ENCODE peak calls at places on chromosomes 4 and X, in eight cellular contexts. E, C, B, A, Y, U, G and K are unnamed samples.

GRCh38 chr4:139028191-139028661 is 12.6 kb downstream of the NOCT start:
- DNase-seq in E (no peak), C (no peak), B (no peak), A (no peak), Y (no peak), U (no peak), G (no peak), K (no peak)

GRCh38 chr4:53923921-53924320 is 140.5 kb downstream of the CHIC2 start:
- DNase-seq in E (no peak), C (no peak), B (no peak), A (no peak), Y (no peak), U (no peak), G (no peak), K (no peak)

GRCh38 chr4:15239866-15240265 is 188.0 kb upstream of the C1QTNF7 start:
- DNase-seq in E (no peak), C (no peak), B (no peak), A (no peak), Y (no peak), U (no peak), G (no peak), K (no peak)

GRCh38 chrX:136856050-136856449 is 24.5 kb downstream of the RBMX start:
- DNase-seq in E (no peak), C (no peak), B (no peak), A (no peak), Y (no peak), U (no peak), G (no peak), K (no peak)

GRCh38 chr4:55004831-55005230 is 120.6 kb downstream of the KDR start:
- DNase-seq in E (no peak), C (no peak), B (no peak), A (peak; percentile 57), Y (no peak), U (no peak), G (no peak), K (no peak)

GRCh38 chr4:130563185-130563890 is 1467.4 kb downstream of the C4orf33 start:
- DNase-seq in E (peak; percentile 24), C (no peak), B (no peak), A (peak; percentile 67), Y (no peak), U (no peak), G (no peak), K (no peak)

GRCh38 chr4:141702472-141703182 is 66.2 kb downstream of the IL15 start:
- DNase-seq in E (no peak), C (no peak), B (no peak), A (no peak), Y (no peak), U (no peak), G (no peak), K (no peak)

GRCh38 chr4:169724251-169724650 is 33.5 kb downstream of the HPF1 start:
- DNase-seq in E (no peak), C (no peak), B (no peak), A (no peak), Y (no peak), U (no peak), G (no peak), K (no peak)

GRCh38 chr4:152719856-152720556 is 40.2 kb upstream of the TMEM154 start:
- DNase-seq in E (no peak), C (no peak), B (no peak), A (no peak), Y (no peak), U (no peak), G (no peak), K (no peak)

GRCh38 chr4:52263612-52264011 is 212.5 kb downstream of the SPATA18 start:
- DNase-seq in E (no peak), C (no peak), B (no peak), A (no peak), Y (no peak), U (no peak), G (no peak), K (no peak)

GRCh38 chr4:19009886-19010285 is 988.3 kb upstream of the LCORL start:
- DNase-seq in E (no peak), C (no peak), B (no peak), A (no peak), Y (no peak), U (no peak), G (no peak), K (no peak)